ENCODE peak calls at places on chromosomes 13 and 19, in six cellular contexts. C is CD4-positive, CD25-positive, alpha-beta regulatory T cell; N is colonic mucosa; B is left lung; M is heart left ventricle; I is CD8-positive, alpha-beta T cell. Q is an unnamed sample. For H3K36me3, the result is how much of the 10 kb centered on the place peaks cover.

GRCh38 chr13:76266566-76266965 is 619.6 kb downstream of the KCTD12 start:
- DNase-seq in C (no peak), N (no peak), B (no peak), M (no peak), I (no peak), Q (no peak)

GRCh38 chr19:30222428-30222873 is 149.7 kb upstream of the ZNF536 start:
- DNase-seq in C (no peak), N (no peak), B (peak), M (no peak), I (no peak), Q (no peak)

GRCh38 chr13:82245860-82246259 is 1636.4 kb downstream of the SLITRK1 start:
- DNase-seq in C (no peak), N (no peak), B (no peak), M (no peak), I (no peak), Q (no peak)

GRCh38 chr19:10419200-10419645 is 1.1 kb upstream of the PDE4A start:
- DNase-seq in C (no peak), N (no peak), B (no peak), M (no peak), I (no peak), Q (no peak)

GRCh38 chr13:71864094-71864980 is 2.7 kb downstream of the DACH1 start:
- DNase-seq in C (no peak), N (peak), B (peak), M (peak), I (no peak), Q (peak)

GRCh38 chr13:66359910-66360552 is 870.1 kb downstream of the PCDH9 start:
- DNase-seq in C (no peak), N (no peak), B (no peak), M (no peak), I (no peak), Q (no peak)

GRCh38 chr13:110108348-110109139 is 198.4 kb downstream of the COL4A1 start:
- DNase-seq in C (no peak), N (peak), B (no peak), M (peak), I (no peak), Q (peak)

GRCh38 chr13:39516140-39516539 is 86.9 kb downstream of the LHFPL6 start:
- DNase-seq in C (no peak), N (no peak), B (no peak), M (peak), I (no peak), Q (no peak)

GRCh38 chr19:55498246-55498645 is 10.0 kb downstream of the SSC5D start:
- DNase-seq in C (no peak), N (no peak), B (no peak), M (no peak), I (no peak), Q (no peak)

GRCh38 chr13:26382843-26383242 is 128.9 kb downstream of the CDK8 start:
- DNase-seq in C (no peak), N (no peak), B (no peak), M (no peak), I (no peak), Q (no peak)

GRCh38 chr19:57746580-57747471 is at the start of gene ZNF776:
- DNase-seq in C (peak), N (peak), B (peak), M (peak), I (peak), Q (peak)

GRCh38 chr19:38949580-38950367 is 19.0 kb downstream of the MRPS12 start:
- DNase-seq in C (peak), N (peak), B (peak), M (peak), I (peak), Q (peak)

GRCh38 chr13:46685006-46685730 is 111.8 kb downstream of the ESD start:
- DNase-seq in C (no peak), N (no peak), B (no peak), M (no peak), I (no peak), Q (no peak)

GRCh38 chr19:42149447-42150202 is 17.4 kb upstream of the POU2F2 start:
- DNase-seq in C (no peak), N (no peak), B (no peak), M (no peak), I (no peak), Q (no peak)

GRCh38 chr13:42548731-42549554 is 25.0 kb upstream of the TNFSF11 start:
- DNase-seq in C (no peak), N (no peak), B (no peak), M (no peak), I (no peak), Q (peak)

GRCh38 chr19:6489278-6490061 is 7.9 kb upstream of the DENND1C start:
- DNase-seq in C (no peak), N (no peak), B (no peak), M (no peak), I (no peak), Q (no peak)

GRCh38 chr13:113032291-113032690 is 63.3 kb downstream of the MCF2L start:
- DNase-seq in C (no peak), N (no peak), B (peak), M (peak), I (no peak), Q (peak)

GRCh38 chr13:32314271-32314967 is 744 bp downstream of the ZAR1L start:
- DNase-seq in C (no peak), N (peak), B (peak), M (peak), I (no peak), Q (peak)

GRCh38 chr13:98951266-98951665 is 26.6 kb downstream of the DOCK9 start:
- DNase-seq in C (no peak), N (no peak), B (no peak), M (no peak), I (no peak), Q (no peak)

GRCh38 chr19:54137913-54138776 is 583 bp downstream of the CNOT3 start:
- DNase-seq in C (no peak), N (peak), B (peak), M (no peak), I (no peak), Q (no peak)

GRCh38 chr13:89746554-89746953 is 1600.9 kb upstream of the MIR17HG start:
- DNase-seq in C (no peak), N (no peak), B (no peak), M (no peak), I (no peak), Q (no peak)

GRCh38 chr13:77136902-77137420 is 110.0 kb upstream of the FBXL3 start:
- DNase-seq in C (no peak), N (no peak), B (no peak), M (no peak), I (no peak), Q (no peak)

GRCh38 chr19:38917921-38918491 is 6.0 kb upstream of the CCER2 start:
- DNase-seq in C (no peak), N (no peak), B (no peak), M (peak), I (no peak), Q (peak)

GRCh38 chr13:48448963-48449614 is 36.2 kb upstream of the LPAR6 start:
- DNase-seq in C (no peak), N (no peak), B (no peak), M (no peak), I (no peak), Q (no peak)

GRCh38 chr13:113887700-113888201 is 23.9 kb upstream of the GAS6 start:
- DNase-seq in C (no peak), N (no peak), B (no peak), M (no peak), I (no peak), Q (no peak)

GRCh38 chr19:51687791-51688664 is 5.1 kb upstream of the SPACA6 start:
- DNase-seq in C (no peak), N (peak), B (peak), M (peak), I (no peak), Q (no peak)

GRCh38 chr19:58474291-58474996 is 1.7 kb upstream of the ZNF446 start:
- DNase-seq in C (no peak), N (no peak), B (no peak), M (no peak), I (no peak), Q (peak)

GRCh38 chr19:50167314-50167721 is 4.2 kb upstream of the IZUMO2 start:
- DNase-seq in C (no peak), N (peak), B (no peak), M (no peak), I (no peak), Q (no peak)

GRCh38 chr13:73142091-73142490 is 83.3 kb downstream of the KLF5 start:
- DNase-seq in C (no peak), N (no peak), B (no peak), M (no peak), I (no peak), Q (no peak)

GRCh38 chr19:18225702-18226468 is at the start of gene PDE4C:
- DNase-seq in C (no peak), N (no peak), B (peak), M (peak), I (no peak), Q (peak)

GRCh38 chr13:113152894-113153809 is 5.3 kb upstream of the PROZ start:
- DNase-seq in C (peak), N (peak), B (peak), M (peak), I (no peak), Q (peak)

GRCh38 chr13:98675837-98676236 is 76.6 kb downstream of the SLC15A1 start:
- DNase-seq in C (no peak), N (no peak), B (no peak), M (no peak), I (no peak), Q (no peak)

GRCh38 chr13:22926176-22927007 is 254.4 kb upstream of the SGCG start:
- DNase-seq in C (no peak), N (peak), B (peak), M (peak), I (no peak), Q (peak)
- H3K4me3 ChIP-seq in C (no peak), N (peak), B (peak), M (peak), I (no peak), Q (peak)

DNA sequence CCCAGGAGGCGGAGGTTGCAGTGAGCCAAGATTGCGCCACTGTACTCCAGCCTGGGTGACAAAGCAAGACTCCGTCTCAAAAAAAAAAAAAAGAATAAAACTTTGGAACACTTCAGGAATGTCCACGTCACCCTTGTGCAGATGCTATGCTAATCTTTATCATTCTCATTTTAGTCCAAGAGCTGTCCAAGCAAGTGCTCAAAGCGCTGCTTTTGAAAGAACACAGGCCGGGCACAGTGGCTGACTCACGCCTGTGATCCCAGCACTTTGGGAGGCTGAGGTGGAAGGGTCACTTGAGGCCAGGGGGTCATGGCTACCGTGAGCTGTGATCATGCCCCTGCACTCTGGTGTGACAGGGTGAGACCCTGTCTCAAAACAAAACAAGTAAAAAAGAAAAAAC is 11.1 kb upstream of the UQCR11 start:
- DNase-seq in C (no peak), N (no peak), B (peak), M (peak), I (no peak), Q (no peak)
- H3K36me3 ChIP-seq in C (under half), N (under half), B (under half), M (under half), I (under half), Q (under half)

DNA sequence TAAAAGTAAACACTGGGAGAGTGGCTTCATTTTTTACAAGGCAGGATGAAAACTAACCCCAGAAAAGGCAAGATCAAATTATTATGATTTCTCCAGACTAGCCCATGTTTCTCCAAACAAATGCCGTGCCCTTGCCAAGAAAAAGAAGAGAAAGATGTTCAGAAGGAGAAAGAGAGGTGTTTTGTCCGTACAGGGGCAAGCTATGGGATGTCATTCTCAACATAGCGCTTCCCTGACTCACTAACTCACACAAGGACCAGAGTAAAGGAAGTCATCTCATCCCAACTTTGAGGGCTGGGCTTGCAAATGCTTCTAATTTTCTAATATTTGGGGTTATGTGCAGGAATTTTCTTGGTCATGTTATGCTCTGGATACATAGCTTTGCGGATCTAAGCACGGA is 224.2 kb upstream of the MAB21L1 start:
- DNase-seq in C (no peak), N (no peak), B (no peak), M (no peak), I (no peak), Q (no peak)
- H3K27ac ChIP-seq in C (no peak), N (no peak), B (no peak), M (no peak), I (no peak), Q (no peak)

DNA sequence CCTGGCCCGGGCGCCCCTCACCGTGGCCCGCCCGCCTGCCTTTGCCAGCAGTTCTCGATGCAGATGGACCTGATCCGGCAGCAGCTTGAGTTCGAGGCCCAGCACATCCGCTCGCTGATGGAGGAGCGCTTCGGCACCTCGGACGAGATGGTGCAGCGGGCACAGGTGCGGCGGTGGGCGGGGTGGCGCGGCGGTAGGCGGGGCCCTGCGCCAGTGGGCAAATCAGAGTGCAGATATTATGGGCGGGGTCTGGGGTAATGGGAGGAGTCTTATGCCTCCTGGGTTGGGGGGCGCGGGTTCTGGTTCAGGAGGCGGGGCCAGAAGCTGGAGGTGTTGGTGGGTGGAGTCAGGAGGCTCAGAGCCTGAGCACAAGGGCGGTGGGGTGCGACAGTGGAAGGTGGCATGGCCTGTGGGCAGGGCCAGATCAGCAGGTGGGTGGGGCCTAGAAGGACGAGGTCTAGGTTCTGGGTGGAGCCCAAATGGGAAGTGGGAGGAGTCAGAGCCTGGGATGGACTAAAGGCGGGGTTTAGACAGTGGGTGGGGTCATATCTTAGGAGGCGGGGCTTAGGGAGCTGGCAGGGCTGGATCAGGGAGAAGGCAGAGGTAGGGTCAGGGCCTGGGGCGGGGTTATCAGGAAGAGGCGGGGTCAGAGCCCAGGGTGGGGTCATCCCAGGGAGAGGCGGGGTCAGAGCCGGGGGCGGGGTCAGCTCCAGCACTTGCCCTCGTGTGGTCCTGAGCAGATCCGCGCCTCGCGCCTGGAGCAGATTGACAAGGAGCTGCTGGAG is 5.6 kb downstream of the APC2 start:
- DNase-seq in C (peak), N (peak), B (peak), M (no peak), I (no peak), Q (no peak)
- H3K4me3 ChIP-seq in C (no peak), N (no peak), B (no peak), M (no peak), I (no peak), Q (no peak)

GRCh38 chr19:1376415-1376805 is 7.3 kb upstream of the NDUFS7 start:
- DNase-seq in C (no peak), N (no peak), B (peak), M (no peak), I (no peak), Q (no peak)

GRCh38 chr19:1373534-1374249 is 10.0 kb upstream of the NDUFS7 start:
- DNase-seq in C (no peak), N (no peak), B (peak), M (peak), I (no peak), Q (peak)

GRCh38 chr19:1374250-1374577 is 9.5 kb upstream of the NDUFS7 start:
- DNase-seq in C (no peak), N (no peak), B (peak), M (peak), I (no peak), Q (peak)

GRCh38 chr19:1370579-1371361 is 12.9 kb upstream of the NDUFS7 start:
- DNase-seq in C (no peak), N (no peak), B (no peak), M (no peak), I (no peak), Q (no peak)

GRCh38 chr19:1373042-1373533 is 10.6 kb upstream of the NDUFS7 start:
- DNase-seq in C (no peak), N (no peak), B (peak), M (no peak), I (no peak), Q (no peak)
- H3K36me3 ChIP-seq in C (under half), N (under half), B (under half), M (half or more), I (under half), Q (under half)

GRCh38 chr19:7847664-7848063 is 17.6 kb downstream of the EVI5L start:
- DNase-seq in C (no peak), N (no peak), B (no peak), M (no peak), I (no peak), Q (no peak)

GRCh38 chr19:7850429-7850819 is 20.4 kb downstream of the EVI5L start:
- DNase-seq in C (no peak), N (no peak), B (no peak), M (peak), I (no peak), Q (no peak)

GRCh38 chr19:7850975-7851622 is 21.1 kb downstream of the EVI5L start:
- DNase-seq in C (no peak), N (no peak), B (no peak), M (no peak), I (no peak), Q (no peak)

GRCh38 chr19:7849631-7850428 is 19.8 kb downstream of the EVI5L start:
- DNase-seq in C (no peak), N (no peak), B (no peak), M (no peak), I (no peak), Q (no peak)

GRCh38 chr19:7848779-7849457 is 18.9 kb downstream of the EVI5L start:
- DNase-seq in C (no peak), N (no peak), B (no peak), M (no peak), I (no peak), Q (no peak)
- H3K27ac ChIP-seq in C (no peak), N (no peak), B (no peak), M (no peak), I (no peak), Q (no peak)

GRCh38 chr13:108915634-108916497 is 286.5 kb downstream of the MYO16 start:
- DNase-seq in C (peak), N (peak), B (peak), M (peak), I (peak), Q (peak)
- H3K4me3 ChIP-seq in C (peak), N (no peak), B (no peak), M (no peak), I (no peak), Q (peak)

DNA sequence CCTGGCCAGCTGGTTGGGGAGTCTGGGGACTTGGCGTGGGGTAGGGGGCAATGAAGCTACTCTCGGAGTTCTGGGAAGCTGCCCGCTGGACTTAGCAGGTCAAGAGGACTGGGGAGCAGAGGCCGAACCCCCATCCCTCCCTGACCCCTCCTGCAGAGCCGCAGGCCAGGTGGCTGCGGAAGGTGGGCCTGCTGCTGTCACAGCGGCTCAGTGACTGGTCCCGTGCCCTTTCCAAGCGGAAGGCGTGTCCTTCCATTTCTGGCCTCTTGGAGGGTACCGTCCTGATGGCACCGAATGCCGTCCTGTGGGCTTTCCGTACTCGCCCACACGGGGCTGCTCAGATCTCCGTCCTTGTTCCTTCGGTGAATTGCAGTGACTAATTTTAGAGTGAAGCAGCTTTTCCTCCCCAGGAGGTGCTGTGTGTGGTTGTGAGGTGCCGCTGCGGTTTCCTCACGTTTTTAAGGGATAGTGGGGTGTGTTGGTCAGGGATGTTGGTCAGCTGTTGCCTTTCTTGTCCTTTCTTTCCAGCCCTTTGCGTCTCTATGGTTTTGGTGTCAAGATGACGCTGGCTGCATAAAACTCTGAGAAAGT is 20.8 kb downstream of the DOT1L start:
- DNase-seq in C (no peak), N (no peak), B (no peak), M (no peak), I (no peak), Q (no peak)
- H3K36me3 ChIP-seq in C (under half), N (under half), B (under half), M (under half), I (under half), Q (under half)

DNA sequence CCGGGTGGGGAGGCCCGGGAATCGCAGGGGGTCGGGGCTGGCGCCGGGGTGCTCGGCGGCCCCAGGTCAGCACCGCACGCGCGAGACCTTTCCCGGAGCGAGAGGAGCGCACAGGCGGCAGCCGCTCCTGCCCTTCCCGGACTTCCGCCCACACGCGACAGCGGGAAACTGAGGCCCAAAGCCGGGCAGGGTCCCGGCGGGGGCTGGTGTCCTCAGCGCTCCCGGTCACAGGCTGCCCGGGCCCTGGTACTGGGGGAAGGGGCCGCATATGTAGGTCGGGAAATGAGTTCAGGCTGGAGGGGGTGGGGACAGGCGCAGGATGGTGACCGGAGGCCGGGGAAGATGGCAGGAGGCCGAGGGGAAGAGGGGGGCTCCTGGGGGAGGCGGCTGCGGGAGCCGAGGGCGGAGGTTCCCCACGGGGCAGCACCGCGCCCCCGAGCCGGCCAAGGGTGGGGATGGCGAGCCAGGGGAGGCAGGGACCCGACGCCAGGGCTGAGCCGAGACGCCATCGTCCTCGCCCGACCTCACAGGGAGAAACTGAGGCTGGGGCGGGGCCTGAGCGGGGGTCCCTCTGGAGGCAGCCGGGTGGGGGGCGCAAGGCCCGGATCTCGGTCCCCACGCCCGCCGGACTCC is 662 bp downstream of the CBARP start:
- DNase-seq in C (no peak), N (peak), B (no peak), M (no peak), I (no peak), Q (no peak)
- H3K27ac ChIP-seq in C (no peak), N (no peak), B (no peak), M (peak), I (no peak), Q (no peak)